ENCODE peak calls at places on chromosomes 5 and 9, in eight cellular contexts. S is body of pancreas, K is sigmoid colon, A is AG09319, Z is cardiac fibroblast, W is GM20000, T is tibial nerve, L is colonic mucosa. E is an unnamed sample.

GRCh38 chr9:16410601-16411285 is 459.7 kb downstream of the BNC2 start:
- DNase-seq in S (no peak), K (no peak), A (no peak), Z (no peak), W (no peak), T (no peak), L (no peak), E (no peak)

GRCh38 chr5:148469446-148470062 is 85.8 kb downstream of the FBXO38 start:
- DNase-seq in S (peak; percentile 48), K (peak; percentile 66), A (peak; percentile 44), Z (peak; percentile 95), W (no peak), T (no peak), L (no peak), E (no peak)

GRCh38 chr5:67992919-67993318 is 222.6 kb upstream of the PIK3R1 start:
- DNase-seq in S (no peak), K (no peak), A (no peak), Z (no peak), W (no peak), T (no peak), L (no peak), E (no peak)

GRCh38 chr9:135929656-135930445 is 22.5 kb upstream of the CAMSAP1 start:
- DNase-seq in S (no peak), K (no peak), A (no peak), Z (no peak), W (no peak), T (no peak), L (no peak), E (no peak)

GRCh38 chr9:69645488-69645887 is 26.7 kb downstream of the APBA1 start:
- DNase-seq in S (peak; percentile 94), K (no peak), A (no peak), Z (no peak), W (no peak), T (no peak), L (peak; percentile 77), E (no peak)

GRCh38 chr5:142097681-142098080 is 10.9 kb upstream of the NDFIP1 start:
- DNase-seq in S (no peak), K (no peak), A (no peak), Z (no peak), W (no peak), T (no peak), L (no peak), E (no peak)

GRCh38 chr5:10401499-10401898 is 40.2 kb upstream of the ROPN1L start:
- DNase-seq in S (no peak), K (no peak), A (no peak), Z (no peak), W (no peak), T (no peak), L (no peak), E (no peak)

GRCh38 chr9:89635007-89635742 is 30.4 kb downstream of the GADD45G start:
- DNase-seq in S (peak; percentile 79), K (no peak), A (no peak), Z (peak; percentile 58), W (no peak), T (no peak), L (no peak), E (no peak)

GRCh38 chr5:51860532-51861018 is 477.3 kb downstream of the ISL1 start:
- DNase-seq in S (no peak), K (no peak), A (no peak), Z (no peak), W (no peak), T (no peak), L (no peak), E (no peak)

GRCh38 chr9:114779352-114779845 is 26.4 kb downstream of the TNFSF15 start:
- DNase-seq in S (peak; percentile 91), K (no peak), A (no peak), Z (peak; percentile 54), W (no peak), T (peak; percentile 23), L (peak; percentile 95), E (peak; percentile 80)

GRCh38 chr5:179802950-179803562 is 3.6 kb downstream of the MGAT4B start:
- DNase-seq in S (no peak), K (peak; percentile 65), A (no peak), Z (no peak), W (peak; percentile 6), T (no peak), L (peak; percentile 26), E (no peak)

GRCh38 chr9:4680178-4680535 is 788 bp downstream of the CDC37L1 start:
- DNase-seq in S (no peak), K (no peak), A (no peak), Z (no peak), W (no peak), T (no peak), L (no peak), E (no peak)

GRCh38 chr9:136031094-136031493 is 64.0 kb downstream of the NACC2 start:
- DNase-seq in S (no peak), K (no peak), A (no peak), Z (no peak), W (no peak), T (no peak), L (no peak), E (no peak)

GRCh38 chr5:72653586-72653985 is 146.4 kb upstream of the ZNF366 start:
- DNase-seq in S (no peak), K (no peak), A (no peak), Z (no peak), W (no peak), T (no peak), L (no peak), E (no peak)

GRCh38 chr9:80131627-80132026 is 559.9 kb downstream of the TLE4 start:
- DNase-seq in S (no peak), K (no peak), A (no peak), Z (no peak), W (no peak), T (no peak), L (no peak), E (no peak)

GRCh38 chr9:113875420-113875916 is 641 bp upstream of the ZNF618 start:
- DNase-seq in S (no peak), K (no peak), A (no peak), Z (peak; percentile 18), W (no peak), T (no peak), L (no peak), E (no peak)

GRCh38 chr9:136531904-136532798 is 13.7 kb downstream of the NOTCH1 start:
- DNase-seq in S (no peak), K (no peak), A (no peak), Z (no peak), W (no peak), T (no peak), L (peak; percentile 83), E (no peak)

GRCh38 chr5:1226839-1227238 is 1.7 kb downstream of the SLC6A18 start:
- DNase-seq in S (no peak), K (no peak), A (no peak), Z (no peak), W (no peak), T (no peak), L (no peak), E (no peak)

GRCh38 chr9:120698766-120699165 is 15.5 kb downstream of the MEGF9 start:
- DNase-seq in S (no peak), K (no peak), A (no peak), Z (peak; percentile 11), W (no peak), T (no peak), L (no peak), E (no peak)

GRCh38 chr9:4832786-4833579 is 40.2 kb downstream of the RCL1 start:
- DNase-seq in S (peak; percentile 40), K (no peak), A (peak; percentile 66), Z (peak; percentile 95), W (no peak), T (no peak), L (no peak), E (no peak)

GRCh38 chr5:139091439-139092156 is 106.6 kb downstream of the SIL1 start:
- DNase-seq in S (peak; percentile 22), K (no peak), A (no peak), Z (peak; percentile 67), W (no peak), T (no peak), L (no peak), E (no peak)

GRCh38 chr9:99000480-99001395 is 57.0 kb downstream of the COL15A1 start:
- DNase-seq in S (peak; percentile 67), K (no peak), A (peak; percentile 19), Z (peak; percentile 84), W (peak; percentile 64), T (no peak), L (peak; percentile 50), E (peak; percentile 75)

GRCh38 chr5:132180134-132180745 is 47.4 kb downstream of the P4HA2 start:
- DNase-seq in S (peak; percentile 37), K (no peak), A (peak; percentile 42), Z (peak; percentile 84), W (peak; percentile 74), T (no peak), L (peak; percentile 32), E (no peak)

GRCh38 chr5:154755361-154756202 is at the start of gene LARP1:
- DNase-seq in S (peak; percentile 62), K (peak; percentile 74), A (no peak), Z (peak; percentile 29), W (peak; percentile 65), T (peak; percentile 20), L (peak; percentile 40), E (no peak)

GRCh38 chr9:132182609-132183073 is 20.8 kb downstream of the NTNG2 start:
- DNase-seq in S (no peak), K (no peak), A (no peak), Z (peak; percentile 29), W (no peak), T (no peak), L (no peak), E (no peak)
- TF ChIP-seq CTCF in S (no peak), K (no peak), A (no peak), Z (peak; percentile 27), W (no peak), T (no peak), L (no peak), E (peak; percentile 28)

GRCh38 chr5:13250450-13251291 is 693.8 kb downstream of the DNAH5 start:
- DNase-seq in S (no peak), K (no peak), A (no peak), Z (no peak), W (peak; percentile 27), T (no peak), L (no peak), E (no peak)
- TF ChIP-seq CTCF in S (peak; percentile 27), K (no peak), A (peak; percentile 52), Z (peak; percentile 34), W (peak; percentile 1), T (no peak), L (no peak), E (peak; percentile 43)

GRCh38 chr5:157915638-157916037 is 56.7 kb upstream of the CLINT1 start:
- DNase-seq in S (peak; percentile 96), K (peak; percentile 94), A (no peak), Z (peak; percentile 87), W (no peak), T (peak; percentile 34), L (peak; percentile 71), E (no peak)
- TF ChIP-seq CTCF in S (peak; percentile 14), K (no peak), A (no peak), Z (no peak), W (no peak), T (no peak), L (no peak), E (no peak)

GRCh38 chr9:2242778-2243395 is 227.7 kb downstream of the SMARCA2 start:
- DNase-seq in S (no peak), K (no peak), A (no peak), Z (peak; percentile 31), W (no peak), T (no peak), L (peak; percentile 20), E (no peak)

GRCh38 chr9:2243666-2244555 is 228.8 kb downstream of the SMARCA2 start:
- DNase-seq in S (no peak), K (no peak), A (no peak), Z (peak; percentile 61), W (no peak), T (no peak), L (no peak), E (no peak)

GRCh38 chr9:2241461-2241874 is 226.3 kb downstream of the SMARCA2 start:
- DNase-seq in S (peak; percentile 32), K (no peak), A (peak; percentile 50), Z (peak; percentile 91), W (peak; percentile 9), T (no peak), L (peak; percentile 22), E (peak; percentile 85)

GRCh38 chr9:2241875-2242741 is 227.0 kb downstream of the SMARCA2 start:
- DNase-seq in S (peak; percentile 85), K (peak; percentile 90), A (peak; percentile 72), Z (peak; percentile 95), W (peak; percentile 65), T (peak; percentile 64), L (peak; percentile 82), E (peak; percentile 94)
- TF ChIP-seq CTCF in S (no peak), K (no peak), A (no peak), Z (no peak), W (no peak), T (peak; percentile 52), L (peak; percentile 2), E (peak; percentile 14)